ENCODE peak calls at places on chromosomes 3 and 15, in six cellular contexts. Y is CD8-positive, alpha-beta T cell; I is NB4; N is mucosa of descending colon; Q is colonic mucosa; V is A549. P is an unnamed sample.

GRCh38 chr3:181362378-181362777 is 349.3 kb upstream of the SOX2 start:
- DNase-seq in Q (no peak), I (no peak), V (no peak), Y (no peak), N (no peak), P (no peak)

GRCh38 chr15:80711886-80712285 is 16.8 kb downstream of the ABHD17C start:
- DNase-seq in Y (no peak), I (no peak), V (no peak), Q (no peak), N (no peak), P (no peak)

GRCh38 chr3:8506611-8507061 is 5.0 kb downstream of the LMCD1 start:
- DNase-seq in V (no peak), Q (no peak), I (no peak), Y (no peak), N (no peak), P (no peak)

GRCh38 chr15:78987891-78988360 is 43.1 kb upstream of the CTSH start:
- DNase-seq in Y (no peak), V (no peak), I (no peak), N (no peak), Q (no peak), P (no peak)

GRCh38 chr15:98896002-98896721 is 111.4 kb downstream of the PGPEP1L start:
- DNase-seq in V (peak; percentile 91), Y (no peak), Q (no peak), I (no peak), N (no peak), P (no peak)

GRCh38 chr3:133745981-133746721 is at the start of gene TF:
- DNase-seq in Y (no peak), Q (no peak), V (no peak), I (no peak), N (peak; percentile 16), P (no peak)

GRCh38 chr3:74420538-74421128 is 193.8 kb downstream of the CNTN3 start:
- DNase-seq in I (no peak), Y (no peak), V (no peak), Q (no peak), N (no peak), P (no peak)

GRCh38 chr15:98776607-98777281 is 128.4 kb downstream of the IGF1R start:
- DNase-seq in I (no peak), N (no peak), V (no peak), Q (no peak), Y (peak; percentile 34), P (no peak)

GRCh38 chr3:157445897-157446296 is 9.2 kb downstream of the PTX3 start:
- DNase-seq in Q (no peak), V (no peak), Y (no peak), N (no peak), I (peak; percentile 78), P (no peak)

GRCh38 chr3:190369701-190370295 is 18.2 kb upstream of the CLDN16 start:
- DNase-seq in V (no peak), Y (no peak), I (no peak), N (no peak), Q (no peak), P (no peak)

GRCh38 chr3:111956995-111957736 is 21.7 kb upstream of the ABHD10 start:
- DNase-seq in N (no peak), Q (no peak), I (no peak), Y (no peak), V (no peak), P (no peak)

GRCh38 chr15:88497109-88497761 is 29.7 kb downstream of the MRPS11 start:
- DNase-seq in Y (no peak), Q (no peak), V (no peak), I (no peak), N (no peak), P (no peak)

GRCh38 chr15:70516408-70517193 is 246.8 kb downstream of the UACA start:
- DNase-seq in V (no peak), I (no peak), Y (no peak), Q (no peak), N (no peak), P (no peak)
- TF ChIP-seq CTCF in V (no peak), I (no peak), Y (no peak), Q (no peak), N (no peak), P (no peak)

GRCh38 chr15:75753145-75753544 is 40.5 kb upstream of the CSPG4 start:
- DNase-seq in V (no peak), Y (no peak), Q (no peak), N (no peak), I (no peak), P (no peak)

GRCh38 chr15:75760689-75761435 is 48.2 kb upstream of the CSPG4 start:
- DNase-seq in N (no peak), V (no peak), I (no peak), Y (no peak), Q (no peak), P (no peak)

GRCh38 chr15:75763137-75763611 is 50.5 kb upstream of the CSPG4 start:
- DNase-seq in Y (no peak), N (no peak), V (no peak), Q (no peak), I (no peak), P (no peak)

GRCh38 chr15:75761446-75762356 is 49.1 kb upstream of the CSPG4 start:
- DNase-seq in Y (no peak), I (no peak), Q (no peak), N (no peak), V (no peak), P (no peak)

GRCh38 chr15:75758071-75758872 is 45.6 kb upstream of the CSPG4 start:
- DNase-seq in V (peak; percentile 94), Q (peak; percentile 94), Y (peak; percentile 34), N (peak; percentile 94), I (peak; percentile 89), P (peak; percentile 57)
- TF ChIP-seq CTCF in V (peak; percentile 37), Q (no peak), Y (no peak), N (no peak), I (peak; percentile 38), P (no peak)

GRCh38 chr3:121531269-121531668 is 14.5 kb downstream of the POLQ start:
- DNase-seq in Q (no peak), V (no peak), I (no peak), N (no peak), Y (no peak), P (no peak)

GRCh38 chr3:121529308-121529707 is 16.5 kb downstream of the POLQ start:
- DNase-seq in Y (no peak), N (no peak), V (peak; percentile 6), Q (no peak), I (peak; percentile 7), P (no peak)
- TF ChIP-seq CTCF in Y (no peak), N (no peak), V (peak; percentile 54), Q (no peak), I (no peak), P (no peak)

GRCh38 chr15:68635142-68635541 is 56.3 kb downstream of the CORO2B start:
- DNase-seq in V (no peak), N (no peak), Y (no peak), Q (no peak), I (no peak), P (no peak)
- TF ChIP-seq CTCF in V (no peak), N (no peak), Y (no peak), Q (no peak), I (no peak), P (no peak)

DNA sequence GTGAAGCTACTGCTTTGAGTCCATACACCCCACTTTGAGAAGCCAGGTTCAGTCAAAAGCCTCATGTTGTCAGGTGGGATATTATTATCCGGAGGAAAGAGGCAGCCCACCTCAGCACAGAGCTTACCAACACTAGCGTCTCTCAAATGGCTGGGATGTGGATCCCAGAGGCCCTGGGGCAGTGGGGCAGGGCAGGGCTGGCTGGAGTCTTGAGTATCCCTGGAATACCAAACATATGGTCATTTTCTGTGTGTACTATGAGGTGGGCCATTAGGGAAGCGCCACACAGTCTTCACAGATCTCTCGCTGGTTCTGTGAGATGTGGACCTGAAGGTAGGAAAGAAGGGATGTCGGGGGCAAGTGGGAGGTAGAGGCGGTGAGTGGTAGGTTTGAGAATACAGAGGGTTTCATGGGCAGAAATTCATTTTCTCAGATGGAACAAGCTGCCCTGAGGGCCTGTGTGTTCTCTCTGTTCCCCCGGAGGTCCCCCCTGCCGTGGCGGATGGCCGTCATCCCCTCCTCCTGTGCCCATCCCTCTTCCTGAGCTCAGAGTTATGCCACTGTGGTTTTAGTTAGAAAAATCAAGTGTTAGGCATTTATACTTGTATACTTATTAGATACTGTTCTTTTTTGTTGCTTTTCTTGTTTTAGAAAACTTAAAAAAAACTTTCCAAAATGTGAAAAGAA is 66.4 kb downstream of the USP13 start:
- DNase-seq in I (no peak), Q (no peak), Y (no peak), N (no peak), V (no peak), P (no peak)
- TF ChIP-seq CTCF in I (no peak), Q (no peak), Y (no peak), N (no peak), V (no peak), P (no peak)

GRCh38 chr15:73936181-73936580 is 9.9 kb downstream of the LOXL1 start:
- DNase-seq in I (peak; percentile 21), Q (no peak), N (no peak), V (no peak), Y (no peak), P (no peak)
- TF ChIP-seq CTCF in I (no peak), Q (no peak), N (no peak), V (no peak), Y (no peak), P (no peak)

GRCh38 chr3:121995190-121996137 is 26.6 kb downstream of the ILDR1 start:
- DNase-seq in Q (peak; percentile 77), V (peak; percentile 67), Y (peak; percentile 36), I (peak; percentile 76), N (peak; percentile 84), P (peak; percentile 57)
- TF ChIP-seq CTCF in Q (peak; percentile 42), V (peak; percentile 50), Y (no peak), I (peak; percentile 55), N (peak; percentile 36), P (no peak)

DNA sequence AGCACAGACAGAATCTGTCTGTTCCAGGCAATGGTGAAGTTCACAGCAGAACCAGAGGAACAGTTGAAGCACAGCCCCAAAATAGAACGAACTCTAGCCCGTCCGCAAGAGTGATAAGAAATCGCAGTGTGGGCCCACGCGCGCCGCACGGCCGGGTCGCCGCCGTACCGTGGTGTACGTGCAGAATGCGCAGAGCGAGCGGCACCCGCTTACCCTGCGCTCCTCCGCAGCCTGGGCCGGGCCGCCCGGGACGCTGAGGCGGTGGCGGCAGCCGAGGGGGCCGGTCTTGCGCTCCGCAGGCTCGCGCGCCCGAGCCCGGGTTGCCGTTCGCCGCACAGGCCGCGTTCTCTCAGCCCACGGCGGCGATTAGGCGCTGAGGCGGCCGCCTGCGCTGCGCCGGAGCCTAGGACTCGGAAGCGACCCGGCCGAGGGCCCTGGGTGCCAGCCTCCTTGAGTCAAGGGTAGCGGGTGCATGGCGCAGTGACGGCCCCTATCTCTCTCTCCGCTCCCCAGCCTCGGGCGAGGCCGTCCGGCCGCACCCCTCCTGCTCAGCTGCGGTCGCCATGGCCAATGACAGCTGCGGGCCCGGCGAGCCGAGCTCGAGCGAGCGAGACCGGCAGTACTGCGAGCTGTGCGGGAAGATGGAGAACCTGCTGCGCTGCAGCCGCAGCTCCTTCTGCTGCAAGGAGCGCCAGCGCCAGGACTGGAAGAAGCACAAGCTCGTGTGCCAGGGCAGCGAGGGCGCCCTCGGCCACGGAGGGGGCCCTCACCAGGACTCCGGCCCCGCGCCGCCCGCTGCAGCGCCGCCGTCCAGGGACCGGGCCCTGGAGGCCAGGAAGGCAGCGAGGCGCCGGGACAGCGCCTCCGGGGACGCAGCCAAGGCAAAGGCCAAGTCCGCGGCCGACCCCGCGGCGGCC is 20.5 kb downstream of the WDR73 start:
- DNase-seq in I (peak; percentile 87), V (peak; percentile 78), Q (peak; percentile 75), N (peak; percentile 77), Y (peak; percentile 58), P (peak; percentile 67)
- TF ChIP-seq CTCF in I (no peak), V (peak; percentile 31), Q (no peak), N (no peak), Y (no peak), P (no peak)

P was measured in activated B cell treated with CpG ODN at 0.5 μM for 24 hours.